ENCODE peak calls at places on chromosomes 3 and 15, in four cellular contexts. One of them, this sample, is unnamed.

GRCh38 chr3:128784228-128784627 is 58.2 kb downstream of the RAB7A start:
- DNase-seq in HCT116: no peak
- DNase-seq in H1: peak
- DNase-seq in GM12878: no peak
- DNase-seq in this sample: peak

GRCh38 chr15:61037031-61037430 is 192.1 kb downstream of the RORA start:
- DNase-seq in HCT116: no peak
- DNase-seq in H1: no peak
- DNase-seq in GM12878: no peak
- DNase-seq in this sample: no peak

GRCh38 chr15:90883971-90884718 is at the start of gene FES:
- DNase-seq in HCT116: no peak
- DNase-seq in H1: peak
- DNase-seq in GM12878: no peak
- DNase-seq in this sample: no peak

GRCh38 chr3:171306631-171307030 is 153.6 kb downstream of the TNIK start:
- DNase-seq in HCT116: no peak
- DNase-seq in H1: no peak
- DNase-seq in GM12878: no peak
- DNase-seq in this sample: no peak

GRCh38 chr3:114498779-114499370 is 205.0 kb downstream of the TIGIT start:
- DNase-seq in HCT116: peak
- DNase-seq in H1: no peak
- DNase-seq in GM12878: no peak
- DNase-seq in this sample: peak

GRCh38 chr3:191641789-191642188 is 180.8 kb downstream of the PYDC2 start:
- DNase-seq in HCT116: no peak
- DNase-seq in H1: no peak
- DNase-seq in GM12878: no peak
- DNase-seq in this sample: no peak

GRCh38 chr15:73637527-73637926 is 4.3 kb upstream of the NPTN start:
- DNase-seq in HCT116: no peak
- DNase-seq in H1: no peak
- DNase-seq in GM12878: no peak
- DNase-seq in this sample: no peak

GRCh38 chr3:194375921-194376570 is 6.5 kb upstream of the LRRC15 start:
- DNase-seq in HCT116: no peak
- DNase-seq in H1: no peak
- DNase-seq in GM12878: no peak
- DNase-seq in this sample: no peak

GRCh38 chr15:63972801-63973200 is 73.5 kb downstream of the DAPK2 start:
- DNase-seq in HCT116: no peak
- DNase-seq in H1: peak
- DNase-seq in GM12878: no peak
- DNase-seq in this sample: no peak

GRCh38 chr3:118833075-118833474 is 201.6 kb downstream of the IGSF11 start:
- DNase-seq in HCT116: no peak
- DNase-seq in H1: no peak
- DNase-seq in GM12878: no peak
- DNase-seq in this sample: no peak

GRCh38 chr3:150377601-150378466 is 30.3 kb upstream of the TSC22D2 start:
- DNase-seq in HCT116: no peak
- DNase-seq in H1: no peak
- DNase-seq in GM12878: no peak
- DNase-seq in this sample: no peak

GRCh38 chr3:38253704-38254103 is 11.9 kb upstream of the SLC22A13 start:
- DNase-seq in HCT116: no peak
- DNase-seq in H1: no peak
- DNase-seq in GM12878: no peak
- DNase-seq in this sample: no peak
- TF ChIP-seq EGR1 in HCT116: no peak
- TF ChIP-seq EGR1 in H1: no peak
- TF ChIP-seq EGR1 in GM12878: no peak
- TF ChIP-seq EGR1 in this sample: no peak

GRCh38 chr3:169686278-169686677 is 22.8 kb upstream of the MECOM start:
- DNase-seq in HCT116: no peak
- DNase-seq in H1: no peak
- DNase-seq in GM12878: no peak
- DNase-seq in this sample: no peak

GRCh38 chr3:169687603-169688002 is 24.1 kb upstream of the MECOM start:
- DNase-seq in HCT116: no peak
- DNase-seq in H1: no peak
- DNase-seq in GM12878: no peak
- DNase-seq in this sample: no peak

GRCh38 chr3:169686874-169687273 is 23.4 kb upstream of the MECOM start:
- DNase-seq in HCT116: no peak
- DNase-seq in H1: no peak
- DNase-seq in GM12878: no peak
- DNase-seq in this sample: no peak
- TF ChIP-seq EGR1 in HCT116: no peak
- TF ChIP-seq EGR1 in H1: no peak
- TF ChIP-seq EGR1 in GM12878: no peak
- TF ChIP-seq EGR1 in this sample: no peak

GRCh38 chr3:124786491-124787241 is 56.4 kb downstream of the UMPS start:
- DNase-seq in HCT116: peak
- DNase-seq in H1: no peak
- DNase-seq in GM12878: no peak
- DNase-seq in this sample: no peak
- TF ChIP-seq EGR1 in HCT116: no peak
- TF ChIP-seq EGR1 in H1: no peak
- TF ChIP-seq EGR1 in GM12878: no peak
- TF ChIP-seq EGR1 in this sample: no peak

DNA sequence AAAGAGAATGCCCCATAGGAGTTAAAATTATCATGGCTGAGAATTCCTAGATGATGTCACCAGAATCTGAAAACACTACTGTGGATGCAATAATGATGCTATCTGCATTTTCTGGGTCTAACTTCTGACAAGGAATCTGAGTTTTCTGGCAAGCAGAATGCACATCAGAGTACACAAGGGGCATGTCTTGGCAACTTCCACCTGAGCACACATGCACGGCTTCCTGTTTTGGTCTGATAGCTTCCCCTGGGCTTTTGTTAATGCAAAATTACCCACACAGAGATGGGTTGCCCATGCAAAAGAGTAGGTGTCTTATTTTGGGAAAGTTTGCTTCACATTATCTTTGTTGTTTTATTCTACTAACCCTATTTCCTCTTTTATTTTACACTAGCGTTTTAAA is 74.1 kb upstream of the SATB1 start:
- DNase-seq in HCT116: no peak
- DNase-seq in H1: no peak
- DNase-seq in GM12878: peak
- DNase-seq in this sample: no peak
- TF ChIP-seq EGR1 in HCT116: no peak
- TF ChIP-seq EGR1 in H1: no peak
- TF ChIP-seq EGR1 in GM12878: no peak
- TF ChIP-seq EGR1 in this sample: no peak

DNA sequence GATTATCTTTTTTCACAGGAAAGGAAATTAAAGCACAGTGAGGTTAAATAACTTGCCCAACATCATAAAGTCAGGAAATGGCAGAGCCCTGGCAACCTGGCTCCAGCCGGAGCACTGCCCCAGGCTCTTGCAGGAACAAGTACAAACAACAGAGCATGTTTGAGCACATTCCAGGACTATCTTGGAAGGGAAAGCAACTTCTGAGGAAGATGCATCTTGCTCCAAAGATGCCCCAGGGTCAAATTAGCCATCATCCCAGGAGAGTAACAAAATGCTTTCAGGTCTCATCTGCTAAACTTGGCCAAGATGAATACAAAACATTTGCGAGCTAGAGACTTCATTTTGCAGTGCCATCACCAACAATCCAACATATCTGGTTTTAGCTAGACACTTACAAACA is 162.4 kb upstream of the LRRN1 start:
- DNase-seq in HCT116: no peak
- DNase-seq in H1: no peak
- DNase-seq in GM12878: no peak
- DNase-seq in this sample: no peak
- TF ChIP-seq EGR1 in HCT116: no peak
- TF ChIP-seq EGR1 in H1: no peak
- TF ChIP-seq EGR1 in GM12878: no peak
- TF ChIP-seq EGR1 in this sample: no peak

DNA sequence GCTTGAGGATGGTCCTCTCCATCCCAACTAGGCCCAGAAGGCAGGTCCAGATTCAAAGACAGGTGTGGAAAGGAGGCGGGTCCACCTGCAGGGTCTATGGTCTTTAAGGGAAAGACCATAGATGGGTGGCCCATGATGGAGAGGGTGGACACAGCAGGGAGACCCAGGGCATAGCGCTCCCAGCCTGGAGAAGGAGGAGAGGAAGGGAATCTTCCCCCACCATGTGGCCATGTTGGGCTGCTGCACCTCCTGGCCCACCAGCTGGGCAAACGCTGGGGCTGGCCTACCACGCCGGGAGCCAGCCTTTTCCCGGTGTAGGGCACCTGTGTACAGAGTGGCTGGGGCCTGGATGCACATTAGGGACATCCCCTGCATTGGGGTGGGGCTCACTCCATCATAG is 265.2 kb upstream of the TLE3 start:
- DNase-seq in HCT116: peak
- DNase-seq in H1: no peak
- DNase-seq in GM12878: no peak
- DNase-seq in this sample: peak
- TF ChIP-seq EGR1 in HCT116: no peak
- TF ChIP-seq EGR1 in H1: no peak
- TF ChIP-seq EGR1 in GM12878: no peak
- TF ChIP-seq EGR1 in this sample: no peak

GRCh38 chr3:30751610-30752299 is 142.7 kb downstream of the GADL1 start:
- DNase-seq in HCT116: peak
- DNase-seq in H1: peak
- DNase-seq in GM12878: peak
- DNase-seq in this sample: no peak
- TF ChIP-seq EGR1 in HCT116: no peak
- TF ChIP-seq EGR1 in H1: no peak
- TF ChIP-seq EGR1 in GM12878: no peak
- TF ChIP-seq EGR1 in this sample: no peak

DNA sequence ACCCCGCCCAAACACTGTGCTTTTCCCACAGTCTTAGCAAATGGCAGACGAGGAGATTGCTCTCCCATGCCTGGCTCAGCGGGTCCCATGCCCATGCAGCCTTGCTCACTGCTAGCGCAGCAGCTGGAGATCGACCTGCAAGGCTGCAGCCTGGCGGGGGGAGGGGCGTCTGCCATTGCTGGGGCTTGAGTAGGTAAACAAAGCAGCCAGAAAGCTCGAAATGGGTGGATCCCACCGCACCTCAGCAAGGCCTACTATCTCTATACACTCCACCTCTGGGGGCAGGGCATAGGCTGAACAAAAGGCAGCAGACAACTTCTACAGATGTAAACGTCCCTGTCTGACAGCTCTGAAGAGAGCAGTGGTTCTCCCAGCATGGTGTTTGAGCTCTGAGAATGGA is 27.2 kb upstream of the WDR5B start:
- DNase-seq in HCT116: no peak
- DNase-seq in H1: peak
- DNase-seq in GM12878: no peak
- DNase-seq in this sample: peak
- TF ChIP-seq EGR1 in HCT116: no peak
- TF ChIP-seq EGR1 in H1: no peak
- TF ChIP-seq EGR1 in GM12878: no peak
- TF ChIP-seq EGR1 in this sample: no peak